ENCODE peak calls at places on chromosomes 2 and 18, in ten cellular contexts. One of them, this sample, is unnamed.

GRCh38 chr2:203846490-203847105 is 21.0 kb upstream of the CTLA4 start:
- DNase-seq in SIG-M5: no peak
- DNase-seq in non-pigmented ciliary epithelial cell: no peak
- DNase-seq in EL: no peak
- DNase-seq in NCI-H1417 treated with DMSO at 0.1 percent for 48 hours: no peak
- DNase-seq in T-helper 2 cell: no peak
- DNase-seq in fibroblast of mammary gland: peak; percentile 37
- DNase-seq in GF-D8: no peak
- DNase-seq in RKO: no peak
- DNase-seq in activated T-cell treated with anti-CD3 and anti-CD28 coated beads for 24 hours: no peak
- DNase-seq in this sample: no peak

GRCh38 chr2:26880910-26881435 is 33.0 kb downstream of the DPYSL5 start:
- DNase-seq in SIG-M5: no peak
- DNase-seq in fibroblast of mammary gland: no peak
- DNase-seq in non-pigmented ciliary epithelial cell: no peak
- DNase-seq in NCI-H1417 treated with DMSO at 0.1 percent for 48 hours: no peak
- DNase-seq in EL: no peak
- DNase-seq in activated T-cell treated with anti-CD3 and anti-CD28 coated beads for 24 hours: no peak
- DNase-seq in T-helper 2 cell: no peak
- DNase-seq in GF-D8: no peak
- DNase-seq in RKO: no peak
- DNase-seq in this sample: no peak

GRCh38 chr2:224404766-224405165 is 2.9 kb upstream of the FAM124B start:
- DNase-seq in EL: no peak
- DNase-seq in T-helper 2 cell: no peak
- DNase-seq in GF-D8: no peak
- DNase-seq in non-pigmented ciliary epithelial cell: no peak
- DNase-seq in NCI-H1417 treated with DMSO at 0.1 percent for 48 hours: no peak
- DNase-seq in activated T-cell treated with anti-CD3 and anti-CD28 coated beads for 24 hours: no peak
- DNase-seq in RKO: no peak
- DNase-seq in fibroblast of mammary gland: no peak
- DNase-seq in SIG-M5: no peak
- DNase-seq in this sample: no peak

GRCh38 chr2:9234680-9235387 is 28.2 kb downstream of the ASAP2 start:
- DNase-seq in NCI-H1417 treated with DMSO at 0.1 percent for 48 hours: no peak
- DNase-seq in activated T-cell treated with anti-CD3 and anti-CD28 coated beads for 24 hours: no peak
- DNase-seq in SIG-M5: no peak
- DNase-seq in T-helper 2 cell: no peak
- DNase-seq in EL: peak; percentile 94
- DNase-seq in RKO: peak; percentile 99
- DNase-seq in GF-D8: no peak
- DNase-seq in non-pigmented ciliary epithelial cell: peak; percentile 93
- DNase-seq in fibroblast of mammary gland: peak; percentile 76
- DNase-seq in this sample: no peak

GRCh38 chr2:62826141-62826540 is 120.6 kb downstream of the EHBP1 start:
- DNase-seq in T-helper 2 cell: no peak
- DNase-seq in activated T-cell treated with anti-CD3 and anti-CD28 coated beads for 24 hours: no peak
- DNase-seq in SIG-M5: no peak
- DNase-seq in RKO: no peak
- DNase-seq in fibroblast of mammary gland: no peak
- DNase-seq in NCI-H1417 treated with DMSO at 0.1 percent for 48 hours: no peak
- DNase-seq in EL: peak; percentile 69
- DNase-seq in non-pigmented ciliary epithelial cell: peak; percentile 63
- DNase-seq in GF-D8: no peak
- DNase-seq in this sample: no peak

GRCh38 chr18:31134988-31135529 is 27.6 kb downstream of the DSC1 start:
- DNase-seq in EL: no peak
- DNase-seq in RKO: no peak
- DNase-seq in GF-D8: no peak
- DNase-seq in activated T-cell treated with anti-CD3 and anti-CD28 coated beads for 24 hours: no peak
- DNase-seq in non-pigmented ciliary epithelial cell: no peak
- DNase-seq in NCI-H1417 treated with DMSO at 0.1 percent for 48 hours: no peak
- DNase-seq in SIG-M5: no peak
- DNase-seq in fibroblast of mammary gland: no peak
- DNase-seq in T-helper 2 cell: no peak
- DNase-seq in this sample: no peak

GRCh38 chr2:31428001-31428418 is 13.5 kb upstream of the XDH start:
- DNase-seq in T-helper 2 cell: no peak
- DNase-seq in non-pigmented ciliary epithelial cell: no peak
- DNase-seq in GF-D8: no peak
- DNase-seq in fibroblast of mammary gland: peak; percentile 41
- DNase-seq in activated T-cell treated with anti-CD3 and anti-CD28 coated beads for 24 hours: no peak
- DNase-seq in NCI-H1417 treated with DMSO at 0.1 percent for 48 hours: no peak
- DNase-seq in EL: peak; percentile 48
- DNase-seq in SIG-M5: no peak
- DNase-seq in RKO: no peak
- DNase-seq in this sample: no peak

GRCh38 chr18:79955302-79956075 is 4.0 kb upstream of the SLC66A2 start:
- DNase-seq in activated T-cell treated with anti-CD3 and anti-CD28 coated beads for 24 hours: no peak
- DNase-seq in GF-D8: no peak
- DNase-seq in RKO: no peak
- DNase-seq in SIG-M5: no peak
- DNase-seq in non-pigmented ciliary epithelial cell: no peak
- DNase-seq in EL: no peak
- DNase-seq in NCI-H1417 treated with DMSO at 0.1 percent for 48 hours: no peak
- DNase-seq in T-helper 2 cell: no peak
- DNase-seq in fibroblast of mammary gland: peak; percentile 60
- DNase-seq in this sample: no peak

GRCh38 chr18:11950824-11951223 is 30.5 kb upstream of the IMPA2 start:
- DNase-seq in non-pigmented ciliary epithelial cell: no peak
- DNase-seq in SIG-M5: no peak
- DNase-seq in T-helper 2 cell: no peak
- DNase-seq in GF-D8: no peak
- DNase-seq in fibroblast of mammary gland: no peak
- DNase-seq in RKO: no peak
- DNase-seq in EL: no peak
- DNase-seq in activated T-cell treated with anti-CD3 and anti-CD28 coated beads for 24 hours: no peak
- DNase-seq in NCI-H1417 treated with DMSO at 0.1 percent for 48 hours: no peak
- DNase-seq in this sample: no peak

GRCh38 chr2:196434217-196434616 is 205.3 kb upstream of the CCDC150 start:
- DNase-seq in T-helper 2 cell: no peak
- DNase-seq in fibroblast of mammary gland: no peak
- DNase-seq in non-pigmented ciliary epithelial cell: no peak
- DNase-seq in activated T-cell treated with anti-CD3 and anti-CD28 coated beads for 24 hours: no peak
- DNase-seq in EL: no peak
- DNase-seq in SIG-M5: no peak
- DNase-seq in GF-D8: no peak
- DNase-seq in NCI-H1417 treated with DMSO at 0.1 percent for 48 hours: no peak
- DNase-seq in RKO: no peak
- DNase-seq in this sample: no peak

GRCh38 chr2:149006883-149007543 is 31.5 kb upstream of the LYPD6B start:
- DNase-seq in non-pigmented ciliary epithelial cell: no peak
- DNase-seq in RKO: no peak
- DNase-seq in fibroblast of mammary gland: no peak
- DNase-seq in NCI-H1417 treated with DMSO at 0.1 percent for 48 hours: no peak
- DNase-seq in activated T-cell treated with anti-CD3 and anti-CD28 coated beads for 24 hours: no peak
- DNase-seq in T-helper 2 cell: no peak
- DNase-seq in EL: no peak
- DNase-seq in SIG-M5: no peak
- DNase-seq in GF-D8: no peak
- DNase-seq in this sample: no peak

GRCh38 chr2:193518061-193518817 is 1323.5 kb upstream of the TMEFF2 start:
- DNase-seq in NCI-H1417 treated with DMSO at 0.1 percent for 48 hours: no peak
- DNase-seq in activated T-cell treated with anti-CD3 and anti-CD28 coated beads for 24 hours: no peak
- DNase-seq in EL: peak; percentile 3
- DNase-seq in SIG-M5: no peak
- DNase-seq in RKO: peak; percentile 51
- DNase-seq in GF-D8: no peak
- DNase-seq in T-helper 2 cell: no peak
- DNase-seq in non-pigmented ciliary epithelial cell: peak; percentile 55
- DNase-seq in fibroblast of mammary gland: peak; percentile 91
- DNase-seq in this sample: no peak

GRCh38 chr2:116952254-116952653 is 862.2 kb upstream of the DDX18 start:
- DNase-seq in EL: no peak
- DNase-seq in fibroblast of mammary gland: no peak
- DNase-seq in SIG-M5: no peak
- DNase-seq in activated T-cell treated with anti-CD3 and anti-CD28 coated beads for 24 hours: no peak
- DNase-seq in GF-D8: no peak
- DNase-seq in NCI-H1417 treated with DMSO at 0.1 percent for 48 hours: no peak
- DNase-seq in T-helper 2 cell: no peak
- DNase-seq in non-pigmented ciliary epithelial cell: no peak
- DNase-seq in RKO: peak; percentile 28
- DNase-seq in this sample: no peak